ENCODE peak calls at places on chromosomes 7 and 10, in nine cellular contexts. I, O, B, D, P, H, C, U and N are unnamed samples.

GRCh38 chr7:156703209-156703608 is 62.6 kb downstream of the RNF32 start:
- DNase-seq in I (no peak), O (no peak), B (no peak), D (no peak), P (no peak), H (no peak), C (no peak), U (no peak), N (no peak)

GRCh38 chr10:72367301-72367970 is 12.7 kb upstream of the DNAJB12 start:
- DNase-seq in I (no peak), O (no peak), B (no peak), D (no peak), P (no peak), H (no peak), C (no peak), U (no peak), N (peak)

GRCh38 chr7:101066141-101066857 is 19.0 kb upstream of the TRIM56 start:
- DNase-seq in I (no peak), O (no peak), B (no peak), D (no peak), P (no peak), H (no peak), C (no peak), U (no peak), N (peak)

GRCh38 chr7:471866-472639 is 47.6 kb downstream of the PDGFA start:
- DNase-seq in I (peak), O (no peak), B (no peak), D (no peak), P (no peak), H (peak), C (no peak), U (no peak), N (peak)

GRCh38 chr10:36779238-36779846 is 346.1 kb upstream of the ANKRD30A start:
- DNase-seq in I (peak), O (no peak), B (peak), D (no peak), P (no peak), H (peak), C (no peak), U (no peak), N (peak)

GRCh38 chr7:149870701-149871483 is 2.9 kb upstream of the ATP6V0E2 start:
- DNase-seq in I (no peak), O (peak), B (no peak), D (peak), P (peak), H (no peak), C (no peak), U (no peak), N (no peak)

GRCh38 chr7:105345725-105346124 is 43.0 kb downstream of the SRPK2 start:
- DNase-seq in I (no peak), O (no peak), B (no peak), D (no peak), P (no peak), H (peak), C (no peak), U (no peak), N (no peak)

GRCh38 chr7:137928626-137929025 is 73.3 kb downstream of the CREB3L2 start:
- DNase-seq in I (no peak), O (no peak), B (no peak), D (no peak), P (no peak), H (no peak), C (no peak), U (no peak), N (no peak)

GRCh38 chr7:54898659-54899340 is 120.0 kb upstream of the EGFR start:
- DNase-seq in I (no peak), O (no peak), B (no peak), D (no peak), P (no peak), H (peak), C (no peak), U (no peak), N (no peak)

GRCh38 chr7:156962145-156962544 is 12.6 kb downstream of the NOM1 start:
- DNase-seq in I (no peak), O (no peak), B (no peak), D (no peak), P (no peak), H (no peak), C (no peak), U (no peak), N (no peak)

GRCh38 chr10:110535958-110536891 is 31.3 kb upstream of the SMC3 start:
- DNase-seq in I (no peak), O (peak), B (no peak), D (peak), P (peak), H (peak), C (peak), U (no peak), N (peak)

GRCh38 chr7:136859798-136860197 is 8.7 kb upstream of the CHRM2 start:
- DNase-seq in I (no peak), O (no peak), B (no peak), D (no peak), P (no peak), H (no peak), C (no peak), U (no peak), N (peak)

GRCh38 chr7:151432658-151433521 is 7.1 kb downstream of the CRYGN start:
- DNase-seq in I (no peak), O (peak), B (no peak), D (peak), P (peak), H (no peak), C (no peak), U (no peak), N (no peak)

GRCh38 chr7:141737118-141737835 is 881 bp upstream of the SSBP1 start:
- DNase-seq in I (no peak), O (peak), B (no peak), D (no peak), P (peak), H (peak), C (no peak), U (no peak), N (peak)

GRCh38 chr10:6269953-6270867 is 67.5 kb downstream of the PFKFB3 start:
- DNase-seq in I (no peak), O (peak), B (no peak), D (peak), P (peak), H (no peak), C (peak), U (no peak), N (no peak)

GRCh38 chr10:8088504-8088903 is 34.0 kb downstream of the GATA3 start:
- DNase-seq in I (no peak), O (peak), B (no peak), D (peak), P (no peak), H (no peak), C (peak), U (no peak), N (no peak)

GRCh38 chr7:78828317-78828716 is 625.1 kb downstream of the MAGI2 start:
- DNase-seq in I (no peak), O (no peak), B (no peak), D (no peak), P (no peak), H (peak), C (no peak), U (no peak), N (no peak)

GRCh38 chr7:120867932-120868331 is 10.0 kb upstream of the TSPAN12 start:
- DNase-seq in I (no peak), O (no peak), B (no peak), D (no peak), P (no peak), H (peak), C (no peak), U (no peak), N (no peak)

GRCh38 chr7:157276731-157277562 is 59.9 kb upstream of the DNAJB6 start:
- DNase-seq in I (no peak), O (no peak), B (peak), D (no peak), P (no peak), H (peak), C (no peak), U (no peak), N (peak)

GRCh38 chr7:11212080-11212711 is 238.5 kb downstream of the PHF14 start:
- DNase-seq in I (peak), O (peak), B (peak), D (peak), P (peak), H (peak), C (peak), U (no peak), N (peak)

GRCh38 chr7:118573065-118573464 is 348.6 kb downstream of the ANKRD7 start:
- DNase-seq in I (no peak), O (no peak), B (peak), D (no peak), P (no peak), H (no peak), C (no peak), U (no peak), N (no peak)

GRCh38 chr7:15998617-15999016 is 312.1 kb upstream of the MEOX2 start:
- DNase-seq in I (no peak), O (no peak), B (no peak), D (no peak), P (no peak), H (no peak), C (no peak), U (no peak), N (no peak)

GRCh38 chr7:44798649-44799275 is 2.3 kb downstream of the PPIA start:
- DNase-seq in I (no peak), O (no peak), B (no peak), D (no peak), P (no peak), H (peak), C (no peak), U (no peak), N (peak)

GRCh38 chr7:88789480-88790064 is 6.0 kb downstream of the TEX47 start:
- DNase-seq in I (peak), O (no peak), B (peak), D (no peak), P (no peak), H (peak), C (no peak), U (no peak), N (peak)

GRCh38 chr7:129607471-129608120 is 3.9 kb upstream of the NRF1 start:
- DNase-seq in I (peak), O (peak), B (peak), D (peak), P (peak), H (peak), C (peak), U (no peak), N (peak)